ENCODE peak calls at places on chromosomes 3 and 15, in five cellular contexts. One of them, this sample, is unnamed. For H3K4me1, the result is how much of the 10 kb centered on the place peaks cover.

GRCh38 chr3:31142543-31142942 is 248.1 kb upstream of the GADL1 start:
- DNase-seq in ovary: no peak
- DNase-seq in CD8-positive, alpha-beta T cell: no peak
- DNase-seq in iPS DF 6.9: no peak
- DNase-seq in left lung: no peak
- DNase-seq in this sample: no peak

GRCh38 chr15:65077981-65078352 is 1.4 kb downstream of the KBTBD13 start:
- DNase-seq in ovary: peak
- DNase-seq in CD8-positive, alpha-beta T cell: peak
- DNase-seq in iPS DF 6.9: peak
- DNase-seq in left lung: peak
- DNase-seq in this sample: no peak

GRCh38 chr15:85030301-85031049 is 48.8 kb downstream of the PDE8A start:
- DNase-seq in ovary: no peak
- DNase-seq in CD8-positive, alpha-beta T cell: no peak
- DNase-seq in iPS DF 6.9: no peak
- DNase-seq in left lung: no peak
- DNase-seq in this sample: no peak

GRCh38 chr15:98823012-98823458 is 174.7 kb downstream of the IGF1R start:
- DNase-seq in ovary: no peak
- DNase-seq in CD8-positive, alpha-beta T cell: no peak
- DNase-seq in iPS DF 6.9: peak
- DNase-seq in left lung: no peak
- DNase-seq in this sample: no peak

GRCh38 chr15:89187911-89188514 is 33.4 kb downstream of the RLBP1 start:
- DNase-seq in ovary: no peak
- DNase-seq in CD8-positive, alpha-beta T cell: no peak
- DNase-seq in iPS DF 6.9: no peak
- DNase-seq in left lung: peak
- DNase-seq in this sample: no peak

GRCh38 chr15:87518957-87519356 is 737.6 kb downstream of the NTRK3 start:
- DNase-seq in ovary: no peak
- DNase-seq in CD8-positive, alpha-beta T cell: no peak
- DNase-seq in iPS DF 6.9: no peak
- DNase-seq in left lung: no peak
- DNase-seq in this sample: no peak

GRCh38 chr3:64799606-64800005 is 111.8 kb upstream of the ADAMTS9 start:
- DNase-seq in ovary: no peak
- DNase-seq in CD8-positive, alpha-beta T cell: no peak
- DNase-seq in iPS DF 6.9: no peak
- DNase-seq in left lung: no peak
- DNase-seq in this sample: no peak

GRCh38 chr3:129360224-129360623 is 68.2 kb downstream of the EFCAB12 start:
- DNase-seq in ovary: no peak
- DNase-seq in CD8-positive, alpha-beta T cell: no peak
- DNase-seq in iPS DF 6.9: no peak
- DNase-seq in left lung: no peak
- DNase-seq in this sample: no peak

GRCh38 chr3:133152056-133152455 is 113.9 kb downstream of the TMEM108 start:
- DNase-seq in ovary: no peak
- DNase-seq in CD8-positive, alpha-beta T cell: no peak
- DNase-seq in iPS DF 6.9: no peak
- DNase-seq in left lung: no peak
- DNase-seq in this sample: no peak

GRCh38 chr15:87711011-87711410 is 545.5 kb downstream of the NTRK3 start:
- DNase-seq in ovary: no peak
- DNase-seq in CD8-positive, alpha-beta T cell: no peak
- DNase-seq in iPS DF 6.9: no peak
- DNase-seq in left lung: no peak
- DNase-seq in this sample: no peak

GRCh38 chr3:33278106-33278672 is 947 bp downstream of the FBXL2 start:
- DNase-seq in ovary: no peak
- DNase-seq in CD8-positive, alpha-beta T cell: no peak
- DNase-seq in iPS DF 6.9: no peak
- DNase-seq in left lung: no peak
- DNase-seq in this sample: no peak

GRCh38 chr3:30180305-30181275 is 425.8 kb upstream of the TGFBR2 start:
- DNase-seq in ovary: no peak
- DNase-seq in CD8-positive, alpha-beta T cell: no peak
- DNase-seq in iPS DF 6.9: no peak
- DNase-seq in left lung: no peak
- DNase-seq in this sample: no peak

GRCh38 chr3:64533565-64534317 is 154.1 kb downstream of the ADAMTS9 start:
- DNase-seq in ovary: peak
- DNase-seq in CD8-positive, alpha-beta T cell: no peak
- DNase-seq in iPS DF 6.9: peak
- DNase-seq in left lung: no peak
- DNase-seq in this sample: peak

GRCh38 chr3:23254875-23255274 is 51.7 kb downstream of the UBE2E2 start:
- DNase-seq in ovary: no peak
- DNase-seq in CD8-positive, alpha-beta T cell: no peak
- DNase-seq in iPS DF 6.9: no peak
- DNase-seq in left lung: no peak
- DNase-seq in this sample: no peak

GRCh38 chr3:176916777-176917176 is 280.5 kb downstream of the TBL1XR1 start:
- DNase-seq in ovary: no peak
- DNase-seq in CD8-positive, alpha-beta T cell: no peak
- DNase-seq in iPS DF 6.9: peak
- DNase-seq in left lung: no peak
- DNase-seq in this sample: no peak

GRCh38 chr3:183188895-183189462 is 26.4 kb upstream of the LAMP3 start:
- DNase-seq in ovary: no peak
- DNase-seq in CD8-positive, alpha-beta T cell: no peak
- DNase-seq in iPS DF 6.9: no peak
- DNase-seq in left lung: no peak
- DNase-seq in this sample: no peak

GRCh38 chr15:90903733-90904536 is 833 bp downstream of the MAN2A2 start:
- DNase-seq in ovary: no peak
- DNase-seq in CD8-positive, alpha-beta T cell: no peak
- DNase-seq in iPS DF 6.9: no peak
- DNase-seq in left lung: no peak
- DNase-seq in this sample: no peak

GRCh38 chr3:30476373-30477082 is 129.9 kb upstream of the TGFBR2 start:
- DNase-seq in ovary: no peak
- DNase-seq in CD8-positive, alpha-beta T cell: no peak
- DNase-seq in iPS DF 6.9: no peak
- DNase-seq in left lung: no peak
- DNase-seq in this sample: no peak

GRCh38 chr3:33687406-33688010 is 30.5 kb downstream of the CLASP2 start:
- DNase-seq in ovary: no peak
- DNase-seq in CD8-positive, alpha-beta T cell: no peak
- DNase-seq in iPS DF 6.9: no peak
- DNase-seq in left lung: no peak
- DNase-seq in this sample: no peak

GRCh38 chr3:100448079-100448478 is 44.3 kb upstream of the TMEM45A start:
- DNase-seq in ovary: no peak
- DNase-seq in CD8-positive, alpha-beta T cell: no peak
- DNase-seq in iPS DF 6.9: no peak
- DNase-seq in left lung: no peak
- DNase-seq in this sample: no peak
- H3K4me1 ChIP-seq in ovary: under half
- H3K4me1 ChIP-seq in CD8-positive, alpha-beta T cell: under half
- H3K4me1 ChIP-seq in iPS DF 6.9: under half
- H3K4me1 ChIP-seq in left lung: under half
- H3K4me1 ChIP-seq in this sample: under half

GRCh38 chr15:75704618-75705017 is 8.0 kb downstream of the CSPG4 start:
- DNase-seq in ovary: no peak
- DNase-seq in CD8-positive, alpha-beta T cell: no peak
- DNase-seq in iPS DF 6.9: no peak
- DNase-seq in left lung: no peak
- DNase-seq in this sample: no peak
- H3K27ac ChIP-seq in ovary: no peak
- H3K27ac ChIP-seq in CD8-positive, alpha-beta T cell: no peak
- H3K27ac ChIP-seq in iPS DF 6.9: no peak
- H3K27ac ChIP-seq in left lung: no peak
- H3K27ac ChIP-seq in this sample: peak

DNA sequence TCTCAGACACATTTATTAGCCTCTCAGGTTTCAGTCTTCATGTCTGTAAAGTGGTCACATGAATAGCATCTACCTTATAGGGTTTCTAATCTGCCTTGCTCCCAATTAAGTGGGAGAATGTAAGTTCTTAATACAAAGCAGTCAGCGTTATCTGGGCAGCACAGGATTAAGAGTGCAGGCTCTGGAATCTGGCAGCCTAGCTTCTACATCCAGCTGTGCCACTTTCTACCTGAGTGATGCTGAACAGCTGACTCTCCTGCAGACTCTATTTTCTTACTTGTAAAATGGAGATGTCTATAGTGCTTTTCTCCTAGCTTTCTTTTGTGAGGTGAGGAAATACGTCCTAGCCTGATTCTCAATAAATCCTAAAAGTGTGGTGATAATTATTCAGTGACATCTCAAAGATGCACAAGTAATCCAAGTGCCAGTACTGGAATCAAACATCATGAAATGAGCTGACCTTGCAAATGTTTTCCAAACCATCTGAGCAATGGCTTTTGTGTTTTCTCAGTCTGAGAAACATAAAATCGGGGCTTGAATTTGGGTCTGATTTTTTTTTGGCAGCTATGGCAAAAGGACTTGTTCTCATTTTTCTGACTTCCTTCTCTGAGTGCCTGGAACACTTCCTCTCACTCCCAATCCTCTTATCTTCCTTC is 232.2 kb upstream of the FEZF2 start:
- DNase-seq in ovary: no peak
- DNase-seq in CD8-positive, alpha-beta T cell: no peak
- DNase-seq in iPS DF 6.9: no peak
- DNase-seq in left lung: no peak
- DNase-seq in this sample: no peak
- H3K4me1 ChIP-seq in ovary: under half
- H3K4me1 ChIP-seq in CD8-positive, alpha-beta T cell: under half
- H3K4me1 ChIP-seq in iPS DF 6.9: under half
- H3K4me1 ChIP-seq in left lung: under half
- H3K4me1 ChIP-seq in this sample: under half

GRCh38 chr3:131972550-131972949 is 62.3 kb downstream of the CPNE4 start:
- DNase-seq in ovary: no peak
- DNase-seq in CD8-positive, alpha-beta T cell: no peak
- DNase-seq in iPS DF 6.9: no peak
- DNase-seq in left lung: no peak
- DNase-seq in this sample: no peak
- H3K27ac ChIP-seq in ovary: no peak
- H3K27ac ChIP-seq in CD8-positive, alpha-beta T cell: no peak
- H3K27ac ChIP-seq in iPS DF 6.9: no peak
- H3K27ac ChIP-seq in left lung: no peak
- H3K27ac ChIP-seq in this sample: peak

GRCh38 chr3:100213891-100214573 is 46.8 kb upstream of the TBC1D23 start:
- DNase-seq in ovary: no peak
- DNase-seq in CD8-positive, alpha-beta T cell: no peak
- DNase-seq in iPS DF 6.9: no peak
- DNase-seq in left lung: no peak
- DNase-seq in this sample: no peak

GRCh38 chr3:100207886-100208285 is 52.9 kb upstream of the TBC1D23 start:
- DNase-seq in ovary: no peak
- DNase-seq in CD8-positive, alpha-beta T cell: no peak
- DNase-seq in iPS DF 6.9: no peak
- DNase-seq in left lung: no peak
- DNase-seq in this sample: no peak

GRCh38 chr3:100209948-100210776 is 50.6 kb upstream of the TBC1D23 start:
- DNase-seq in ovary: no peak
- DNase-seq in CD8-positive, alpha-beta T cell: no peak
- DNase-seq in iPS DF 6.9: no peak
- DNase-seq in left lung: no peak
- DNase-seq in this sample: no peak

GRCh38 chr3:100209169-100209568 is 51.6 kb upstream of the TBC1D23 start:
- DNase-seq in ovary: no peak
- DNase-seq in CD8-positive, alpha-beta T cell: no peak
- DNase-seq in iPS DF 6.9: no peak
- DNase-seq in left lung: no peak
- DNase-seq in this sample: no peak

GRCh38 chr3:100210777-100211145 is 50.0 kb upstream of the TBC1D23 start:
- DNase-seq in ovary: no peak
- DNase-seq in CD8-positive, alpha-beta T cell: no peak
- DNase-seq in iPS DF 6.9: peak
- DNase-seq in left lung: no peak
- DNase-seq in this sample: no peak
- H3K4me1 ChIP-seq in ovary: under half
- H3K4me1 ChIP-seq in CD8-positive, alpha-beta T cell: under half
- H3K4me1 ChIP-seq in iPS DF 6.9: under half
- H3K4me1 ChIP-seq in left lung: under half
- H3K4me1 ChIP-seq in this sample: under half